ENCODE peak calls at places on chromosomes 2 and 18, in nine cellular contexts. One of them, this sample, is unnamed.

GRCh38 chr2:55168221-55169154 is 63.6 kb downstream of the CLHC1 start:
- DNase-seq in GM12891: no peak
- DNase-seq in endothelial cell: no peak
- DNase-seq in SW480: peak
- DNase-seq in NCI-H510A treated with DMSO at 0.1 percent for 48 hours: peak
- DNase-seq in astrocyte of the cerebellum: peak
- DNase-seq in aorta: peak
- DNase-seq in Caki2: peak
- DNase-seq in activated effector memory CD4-positive, alpha-beta T cell treated with anti-CD3 and anti-CD28 coated beads, Interleukin-2, amount 50 U/mL, for 16 hours: peak
- DNase-seq in this sample: peak

GRCh38 chr2:201931955-201932354 is 101.7 kb upstream of the FZD7 start:
- DNase-seq in aorta: no peak
- DNase-seq in GM12891: no peak
- DNase-seq in SW480: no peak
- DNase-seq in NCI-H510A treated with DMSO at 0.1 percent for 48 hours: no peak
- DNase-seq in endothelial cell: no peak
- DNase-seq in astrocyte of the cerebellum: no peak
- DNase-seq in activated effector memory CD4-positive, alpha-beta T cell treated with anti-CD3 and anti-CD28 coated beads, Interleukin-2, amount 50 U/mL, for 16 hours: no peak
- DNase-seq in Caki2: peak
- DNase-seq in this sample: no peak

GRCh38 chr18:50726960-50727589 is 92.7 kb downstream of the MRO start:
- DNase-seq in Caki2: no peak
- DNase-seq in endothelial cell: no peak
- DNase-seq in SW480: no peak
- DNase-seq in GM12891: peak
- DNase-seq in astrocyte of the cerebellum: no peak
- DNase-seq in activated effector memory CD4-positive, alpha-beta T cell treated with anti-CD3 and anti-CD28 coated beads, Interleukin-2, amount 50 U/mL, for 16 hours: no peak
- DNase-seq in NCI-H510A treated with DMSO at 0.1 percent for 48 hours: no peak
- DNase-seq in aorta: no peak
- DNase-seq in this sample: no peak

GRCh38 chr2:225004531-225004930 is 37.7 kb downstream of the DOCK10 start:
- DNase-seq in astrocyte of the cerebellum: no peak
- DNase-seq in NCI-H510A treated with DMSO at 0.1 percent for 48 hours: no peak
- DNase-seq in endothelial cell: no peak
- DNase-seq in activated effector memory CD4-positive, alpha-beta T cell treated with anti-CD3 and anti-CD28 coated beads, Interleukin-2, amount 50 U/mL, for 16 hours: no peak
- DNase-seq in Caki2: peak
- DNase-seq in aorta: no peak
- DNase-seq in GM12891: no peak
- DNase-seq in SW480: no peak
- DNase-seq in this sample: no peak

GRCh38 chr2:72915907-72916742 is 1.2 kb upstream of the EMX1 start:
- DNase-seq in SW480: peak
- DNase-seq in endothelial cell: peak
- DNase-seq in astrocyte of the cerebellum: no peak
- DNase-seq in GM12891: no peak
- DNase-seq in Caki2: peak
- DNase-seq in NCI-H510A treated with DMSO at 0.1 percent for 48 hours: peak
- DNase-seq in activated effector memory CD4-positive, alpha-beta T cell treated with anti-CD3 and anti-CD28 coated beads, Interleukin-2, amount 50 U/mL, for 16 hours: peak
- DNase-seq in aorta: peak
- DNase-seq in this sample: peak

GRCh38 chr2:15662026-15662425 is 70.4 kb downstream of the DDX1 start:
- DNase-seq in NCI-H510A treated with DMSO at 0.1 percent for 48 hours: no peak
- DNase-seq in astrocyte of the cerebellum: no peak
- DNase-seq in SW480: no peak
- DNase-seq in aorta: no peak
- DNase-seq in activated effector memory CD4-positive, alpha-beta T cell treated with anti-CD3 and anti-CD28 coated beads, Interleukin-2, amount 50 U/mL, for 16 hours: no peak
- DNase-seq in endothelial cell: no peak
- DNase-seq in Caki2: no peak
- DNase-seq in GM12891: no peak
- DNase-seq in this sample: no peak

GRCh38 chr18:74796928-74797576 is 199.4 kb downstream of the ZNF407 start:
- DNase-seq in astrocyte of the cerebellum: no peak
- DNase-seq in Caki2: peak
- DNase-seq in activated effector memory CD4-positive, alpha-beta T cell treated with anti-CD3 and anti-CD28 coated beads, Interleukin-2, amount 50 U/mL, for 16 hours: no peak
- DNase-seq in endothelial cell: no peak
- DNase-seq in aorta: no peak
- DNase-seq in NCI-H510A treated with DMSO at 0.1 percent for 48 hours: no peak
- DNase-seq in GM12891: no peak
- DNase-seq in SW480: no peak
- DNase-seq in this sample: no peak

GRCh38 chr2:69628325-69629038 is 15.1 kb downstream of the AAK1 start:
- DNase-seq in astrocyte of the cerebellum: no peak
- DNase-seq in endothelial cell: no peak
- DNase-seq in aorta: no peak
- DNase-seq in Caki2: no peak
- DNase-seq in activated effector memory CD4-positive, alpha-beta T cell treated with anti-CD3 and anti-CD28 coated beads, Interleukin-2, amount 50 U/mL, for 16 hours: no peak
- DNase-seq in GM12891: no peak
- DNase-seq in NCI-H510A treated with DMSO at 0.1 percent for 48 hours: no peak
- DNase-seq in SW480: no peak
- DNase-seq in this sample: no peak

GRCh38 chr2:45836740-45837139 is 185.3 kb downstream of the PRKCE start:
- DNase-seq in NCI-H510A treated with DMSO at 0.1 percent for 48 hours: no peak
- DNase-seq in endothelial cell: no peak
- DNase-seq in SW480: no peak
- DNase-seq in astrocyte of the cerebellum: no peak
- DNase-seq in GM12891: no peak
- DNase-seq in activated effector memory CD4-positive, alpha-beta T cell treated with anti-CD3 and anti-CD28 coated beads, Interleukin-2, amount 50 U/mL, for 16 hours: no peak
- DNase-seq in Caki2: no peak
- DNase-seq in aorta: no peak
- DNase-seq in this sample: no peak

GRCh38 chr2:166637051-166637450 is 143.0 kb upstream of the SCN7A start:
- DNase-seq in SW480: no peak
- DNase-seq in activated effector memory CD4-positive, alpha-beta T cell treated with anti-CD3 and anti-CD28 coated beads, Interleukin-2, amount 50 U/mL, for 16 hours: no peak
- DNase-seq in aorta: no peak
- DNase-seq in NCI-H510A treated with DMSO at 0.1 percent for 48 hours: no peak
- DNase-seq in endothelial cell: no peak
- DNase-seq in astrocyte of the cerebellum: no peak
- DNase-seq in GM12891: no peak
- DNase-seq in Caki2: no peak
- DNase-seq in this sample: no peak

GRCh38 chr2:238272156-238272555 is 16.3 kb downstream of the PER2 start:
- DNase-seq in aorta: peak
- DNase-seq in GM12891: no peak
- DNase-seq in activated effector memory CD4-positive, alpha-beta T cell treated with anti-CD3 and anti-CD28 coated beads, Interleukin-2, amount 50 U/mL, for 16 hours: no peak
- DNase-seq in SW480: no peak
- DNase-seq in endothelial cell: no peak
- DNase-seq in Caki2: no peak
- DNase-seq in NCI-H510A treated with DMSO at 0.1 percent for 48 hours: no peak
- DNase-seq in astrocyte of the cerebellum: no peak
- DNase-seq in this sample: no peak